ENCODE peak calls at places on chromosomes 13 and 19, in seven cellular contexts. R is NCI-H1436; G is activated CD4-positive, alpha-beta T cell treated with anti-CD3 and anti-CD28 coated beads, Interleukin-2, amount 50 U/mL, for 4 hours; P is EH; I is progenitor cell of endocrine pancreas; T is activated T-cell treated with anti-CD3 and anti-CD28 coated beads, Interleukin-2, amount 50 U/mL, for 72 hours; V is H4. J is an unnamed sample.

GRCh38 chr13:44989941-44990340 is 603 bp downstream of the GPALPP1 start:
- DNase-seq in V (no peak), I (no peak), R (no peak), G (no peak), P (peak), T (peak), J (no peak)

GRCh38 chr13:113730145-113730750 is 28.8 kb upstream of the TMEM255B start:
- DNase-seq in T (no peak), I (no peak), R (no peak), P (no peak), V (no peak), G (no peak), J (no peak)

GRCh38 chr13:30976041-30976440 is 43.6 kb downstream of the TEX26 start:
- DNase-seq in G (no peak), I (no peak), P (no peak), R (no peak), T (no peak), V (no peak), J (no peak)

GRCh38 chr13:45315520-45316167 is 25.3 kb downstream of the TPT1 start:
- DNase-seq in I (no peak), P (no peak), T (no peak), G (no peak), R (no peak), V (no peak), J (no peak)

GRCh38 chr19:13996928-13997636 is 9.0 kb downstream of the RFX1 start:
- DNase-seq in P (no peak), I (no peak), V (no peak), G (no peak), T (no peak), R (no peak), J (no peak)

GRCh38 chr19:17138937-17139598 is 63.5 kb downstream of the MYO9B start:
- DNase-seq in P (no peak), T (no peak), G (no peak), V (no peak), I (no peak), R (no peak), J (no peak)

GRCh38 chr13:44783987-44784734 is 205.1 kb downstream of the NUFIP1 start:
- DNase-seq in R (no peak), V (no peak), G (no peak), I (no peak), T (no peak), P (no peak), J (no peak)

GRCh38 chr19:1171755-1172352 is 2.2 kb downstream of the SBNO2 start:
- DNase-seq in T (no peak), R (no peak), G (no peak), V (no peak), I (no peak), P (no peak), J (no peak)

GRCh38 chr13:74134777-74135305 is 637 bp upstream of the KLF12 start:
- DNase-seq in P (no peak), R (peak), I (peak), T (peak), G (peak), V (no peak), J (peak)